ENCODE peak calls at places on chromosomes 13 and 19, in four cellular contexts. M is stimulated activated CD4-positive, alpha-beta T cell treated with anti-CD3 and anti-CD28 coated beads, Interleukin-2, amount 100 ng/mL, for 48 hours; G is keratinocyte; Z is EL. I is an unnamed sample.

GRCh38 chr13:23615677-23616076 is 45.5 kb downstream of the TNFRSF19 start:
- DNase-seq in M (no peak), G (no peak), Z (no peak), I (no peak)

GRCh38 chr19:49400034-49400433 is 12.0 kb downstream of the KASH5 start:
- DNase-seq in M (no peak), G (no peak), Z (peak; percentile 24), I (no peak)

GRCh38 chr13:30487075-30487470 is 21.3 kb upstream of the HMGB1 start:
- DNase-seq in M (no peak), G (no peak), Z (no peak), I (no peak)

GRCh38 chr19:50046649-50047503 is 21.1 kb downstream of the ZNF473 start:
- DNase-seq in M (peak; percentile 58), G (no peak), Z (no peak), I (peak; percentile 16)

GRCh38 chr13:33642374-33643065 is 175.4 kb upstream of the RFC3 start:
- DNase-seq in M (no peak), G (peak; percentile 46), Z (peak; percentile 71), I (no peak)

GRCh38 chr19:6026390-6026897 is 48.5 kb upstream of the RANBP3 start:
- DNase-seq in M (no peak), G (no peak), Z (no peak), I (no peak)

GRCh38 chr19:32012886-32013635 is 332.3 kb upstream of the ZNF507 start:
- DNase-seq in M (no peak), G (no peak), Z (no peak), I (no peak)

GRCh38 chr19:6801397-6802086 is 29.0 kb downstream of the VAV1 start:
- DNase-seq in M (peak; percentile 73), G (no peak), Z (peak; percentile 24), I (peak; percentile 24)

GRCh38 chr13:57846600-57847173 is 215.1 kb downstream of the PCDH17 start:
- DNase-seq in M (no peak), G (no peak), Z (no peak), I (no peak)

GRCh38 chr19:39830406-39830805 is 3.6 kb downstream of the DYRK1B start:
- DNase-seq in M (no peak), G (no peak), Z (no peak), I (no peak)

GRCh38 chr13:75161804-75162203 is 320.2 kb downstream of the TBC1D4 start:
- DNase-seq in M (no peak), G (no peak), Z (no peak), I (no peak)

GRCh38 chr19:38035515-38036495 is 128.8 kb downstream of the SIPA1L3 start:
- DNase-seq in M (no peak), G (no peak), Z (peak; percentile 81), I (no peak)

GRCh38 chr19:2716722-2717637 is 4.2 kb downstream of the DIRAS1 start:
- DNase-seq in M (no peak), G (no peak), Z (no peak), I (no peak)

GRCh38 chr13:49110122-49110831 is 109.9 kb upstream of the MLNR start:
- DNase-seq in M (peak; percentile 60), G (peak; percentile 44), Z (peak; percentile 88), I (peak; percentile 58)

GRCh38 chr19:4536798-4537197 is 1.8 kb upstream of the PLIN5 start:
- DNase-seq in M (no peak), G (no peak), Z (no peak), I (no peak)

GRCh38 chr13:51278426-51279130 is 56.4 kb downstream of the FAM124A start:
- DNase-seq in M (no peak), G (no peak), Z (no peak), I (no peak)

GRCh38 chr13:101767096-101767495 is 314.6 kb downstream of the ITGBL1 start:
- DNase-seq in M (no peak), G (no peak), Z (no peak), I (no peak)

GRCh38 chr19:17562097-17562496 is 6.6 kb downstream of the COLGALT1 start:
- DNase-seq in M (no peak), G (no peak), Z (no peak), I (no peak)

GRCh38 chr19:33868076-33868735 is 71.5 kb downstream of the KCTD15 start:
- DNase-seq in M (no peak), G (no peak), Z (no peak), I (no peak)

GRCh38 chr13:26062853-26063444 is 11.1 kb upstream of the SHISA2 start:
- DNase-seq in M (no peak), G (no peak), Z (peak; percentile 43), I (peak; percentile 57)

I was measured in NCI-H446.